ENCODE peak calls at places on chromosomes 3 and 15, in five cellular contexts. Y is ovary, F is endothelial cell of umbilical vein, J is transverse colon, T is A549. B is an unnamed sample.

GRCh38 chr3:8702560-8702959 is 31.0 kb upstream of the CAV3 start:
- DNase-seq in Y (no peak), F (no peak), J (no peak), T (no peak), B (no peak)

GRCh38 chr15:85614059-85614458 is 180.7 kb downstream of the KLHL25 start:
- DNase-seq in Y (no peak), F (peak; percentile 56), J (no peak), T (no peak), B (no peak)

GRCh38 chr15:29034593-29035364 is 149.0 kb downstream of the APBA2 start:
- DNase-seq in Y (no peak), F (no peak), J (no peak), T (no peak), B (no peak)

GRCh38 chr3:11212301-11212613 is 58.0 kb downstream of the HRH1 start:
- DNase-seq in Y (no peak), F (peak; percentile 42), J (no peak), T (no peak), B (no peak)

GRCh38 chr15:69305933-69306568 is 7.3 kb downstream of the PAQR5 start:
- DNase-seq in Y (no peak), F (no peak), J (no peak), T (peak; percentile 71), B (no peak)

GRCh38 chr3:14142567-14143270 is 17.9 kb downstream of the TMEM43 start:
- DNase-seq in Y (no peak), F (no peak), J (no peak), T (no peak), B (no peak)

GRCh38 chr15:70796516-70797310 is 33.4 kb upstream of the UACA start:
- DNase-seq in Y (no peak), F (no peak), J (no peak), T (no peak), B (no peak)

GRCh38 chr3:170768334-170768801 is 101.6 kb downstream of the RPL22L1 start:
- DNase-seq in Y (no peak), F (no peak), J (no peak), T (no peak), B (no peak)

GRCh38 chr15:81301815-81302399 is 22.0 kb downstream of the STARD5 start:
- DNase-seq in Y (no peak), F (no peak), J (peak; percentile 64), T (no peak), B (no peak)

GRCh38 chr15:37100109-37100873 is at the start of gene MEIS2:
- DNase-seq in Y (peak; percentile 95), F (peak; percentile 87), J (peak; percentile 81), T (peak; percentile 79), B (peak; percentile 91)

GRCh38 chr3:33758874-33759273 is 39.6 kb upstream of the PDCD6IP start:
- DNase-seq in Y (no peak), F (no peak), J (no peak), T (no peak), B (no peak)

GRCh38 chr3:127484601-127485388 is 105.7 kb downstream of the TPRA1 start:
- DNase-seq in Y (no peak), F (no peak), J (no peak), T (no peak), B (no peak)

GRCh38 chr3:195100903-195101591 is 169.9 kb downstream of the XXYLT1 start:
- DNase-seq in Y (no peak), F (peak; percentile 53), J (peak; percentile 29), T (no peak), B (peak; percentile 53)

GRCh38 chr3:40465456-40465855 is 8.3 kb downstream of the RPL14 start:
- DNase-seq in Y (no peak), F (no peak), J (no peak), T (no peak), B (no peak)

GRCh38 chr15:89587955-89588354 is 12.7 kb downstream of the TICRR start:
- DNase-seq in Y (no peak), F (peak; percentile 15), J (no peak), T (no peak), B (no peak)

GRCh38 chr3:52021869-52022268 is 26.2 kb upstream of the RPL29 start:
- DNase-seq in Y (no peak), F (no peak), J (no peak), T (no peak), B (no peak)

GRCh38 chr3:186732169-186732766 is 15.1 kb downstream of the KNG1 start:
- DNase-seq in Y (no peak), F (no peak), J (no peak), T (no peak), B (no peak)

GRCh38 chr3:12954891-12955650 is 113.7 kb upstream of the RPL32 start:
- DNase-seq in Y (no peak), F (peak; percentile 55), J (peak; percentile 86), T (no peak), B (peak; percentile 87)

DNA sequence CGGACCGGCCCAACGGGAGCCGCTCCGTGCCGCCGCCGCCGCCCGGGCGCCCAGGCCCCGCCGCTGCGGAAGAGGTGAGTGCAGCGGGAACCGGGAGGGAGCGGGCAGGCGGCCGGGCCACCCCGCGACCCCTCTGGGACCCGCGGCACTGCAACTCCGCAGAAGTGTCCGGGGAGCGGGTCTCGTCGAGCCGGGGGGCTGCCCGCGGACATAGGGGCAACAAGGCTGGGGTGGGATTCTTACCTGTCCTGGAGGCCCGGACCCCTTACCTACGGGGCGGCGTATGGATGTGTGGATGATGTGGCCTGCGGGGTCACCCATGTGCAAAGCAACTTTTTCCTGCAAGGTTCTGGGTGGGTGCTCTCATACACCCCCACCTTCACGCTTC is 361 bp downstream of the SEMA3F start:
- DNase-seq in Y (no peak), F (no peak), J (no peak), T (no peak), B (no peak)
- H3K4me3 ChIP-seq in Y (peak overlapping the region; percentile 39), F (peak overlapping the region; percentile 77), J (peak overlapping the region; percentile 62), T (peak overlapping the region; percentile 74), B (peak overlapping the region; percentile 66)

GRCh38 chr15:31870336-31871158 is 159.8 kb upstream of the CHRNA7 start:
- DNase-seq in Y (peak; percentile 69), F (peak; percentile 71), J (peak; percentile 86), T (peak; percentile 74), B (peak; percentile 83)
- TF ChIP-seq POLR2A in Y (peak; percentile 38), F (no peak), J (peak; percentile 54), T (peak; percentile 43), B (no peak)

GRCh38 chr3:184300377-184300717 is 1.3 kb downstream of the PSMD2 start:
- DNase-seq in Y (no peak), F (peak; percentile 29), J (no peak), T (no peak), B (no peak)
- H3K4me3 ChIP-seq in Y (no peak overlapping the region), F (peak overlapping the region; percentile 88), J (no peak overlapping the region), T (peak overlapping the region; percentile 83), B (no peak overlapping the region)

DNA sequence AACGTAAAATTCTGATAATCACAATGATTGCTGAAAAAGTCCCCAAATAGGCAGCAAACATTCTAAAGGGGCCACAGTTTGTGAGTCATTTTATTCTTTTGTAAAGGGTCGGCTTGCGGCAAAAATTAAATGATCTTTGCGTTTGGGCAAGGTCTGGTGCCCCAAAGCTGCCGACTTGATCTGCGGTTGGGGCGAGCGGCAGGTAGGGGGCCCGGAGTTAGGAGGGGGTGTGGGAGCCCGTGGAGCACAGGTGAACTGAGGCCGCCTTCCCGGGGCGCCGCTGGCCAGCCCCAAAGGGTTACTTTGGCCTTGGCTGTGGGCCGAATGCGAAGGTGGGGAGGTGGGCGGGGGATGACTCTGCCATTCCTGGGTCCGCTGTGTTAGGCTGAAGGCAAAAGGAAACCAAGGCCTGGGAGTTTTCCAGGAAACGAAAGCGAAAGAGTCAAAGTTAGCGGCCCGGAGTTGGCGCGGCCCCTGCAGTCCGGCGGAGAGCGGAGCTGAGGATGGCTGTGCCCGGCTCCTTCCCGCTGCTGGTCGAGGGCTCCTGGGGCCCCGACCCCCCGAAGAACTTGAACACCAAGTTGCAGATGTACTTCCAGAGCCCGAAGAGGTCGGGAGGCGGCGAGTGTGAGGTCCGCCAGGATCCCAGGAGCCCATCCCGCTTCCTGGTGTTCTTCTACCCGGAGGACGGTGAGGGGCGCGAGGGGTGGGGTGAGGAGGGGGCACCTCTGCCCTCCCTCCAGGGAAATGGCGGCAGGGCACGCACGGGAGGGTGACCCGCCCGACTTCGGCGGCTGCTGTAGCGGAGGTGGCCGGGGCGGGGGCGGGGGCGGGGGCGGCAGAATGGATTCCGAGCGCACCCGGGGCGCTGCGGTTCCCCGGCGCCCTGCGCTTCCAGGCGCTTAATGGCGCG is at the start of gene PARP14:
- DNase-seq in Y (peak; percentile 74), F (peak; percentile 77), J (peak; percentile 82), T (peak; percentile 35), B (peak; percentile 71)
- TF ChIP-seq POLR2A in Y (peak; percentile 16), F (peak; percentile 33), J (peak; percentile 68), T (peak; percentile 24), B (peak; percentile 48)

B was measured in prostate gland.